ENCODE peak calls at places on chromosomes 12 and 14, in six cellular contexts. One of them, this sample, is unnamed.

GRCh38 chr14:101876539-101876938 is 87.8 kb upstream of the DYNC1H1 start:
- DNase-seq in K562: no peak
- DNase-seq in SK-N-SH: peak
- DNase-seq in H1: no peak
- DNase-seq in GM12878: peak
- DNase-seq in HepG2: no peak
- DNase-seq in this sample: peak

GRCh38 chr12:1213205-1213604 is 222.2 kb downstream of the ERC1 start:
- DNase-seq in H1: no peak
- DNase-seq in K562: no peak
- DNase-seq in HepG2: no peak
- DNase-seq in GM12878: no peak
- DNase-seq in SK-N-SH: no peak
- DNase-seq in this sample: no peak

GRCh38 chr12:68854554-68854953 is 46.6 kb downstream of the MDM2 start:
- DNase-seq in K562: no peak
- DNase-seq in H1: no peak
- DNase-seq in GM12878: no peak
- DNase-seq in HepG2: no peak
- DNase-seq in SK-N-SH: no peak
- DNase-seq in this sample: no peak

GRCh38 chr12:128825845-128826244 is 2.1 kb upstream of the SLC15A4 start:
- DNase-seq in K562: no peak
- DNase-seq in HepG2: no peak
- DNase-seq in SK-N-SH: no peak
- DNase-seq in H1: no peak
- DNase-seq in GM12878: no peak
- DNase-seq in this sample: no peak

GRCh38 chr14:56195727-56196126 is 77.5 kb downstream of the PELI2 start:
- DNase-seq in HepG2: no peak
- DNase-seq in SK-N-SH: no peak
- DNase-seq in K562: no peak
- DNase-seq in GM12878: peak
- DNase-seq in H1: no peak
- DNase-seq in this sample: peak

GRCh38 chr12:57332646-57333312 is 81.8 kb upstream of the STAC3 start:
- DNase-seq in SK-N-SH: no peak
- DNase-seq in GM12878: no peak
- DNase-seq in H1: no peak
- DNase-seq in HepG2: no peak
- DNase-seq in K562: no peak
- DNase-seq in this sample: no peak

GRCh38 chr14:47262801-47263200 is 412.6 kb downstream of the MDGA2 start:
- DNase-seq in K562: no peak
- DNase-seq in SK-N-SH: no peak
- DNase-seq in GM12878: no peak
- DNase-seq in HepG2: no peak
- DNase-seq in H1: no peak
- DNase-seq in this sample: no peak

GRCh38 chr14:63854330-63854729 is 1.5 kb downstream of the SYNE2 start:
- DNase-seq in SK-N-SH: no peak
- DNase-seq in H1: no peak
- DNase-seq in HepG2: no peak
- DNase-seq in GM12878: no peak
- DNase-seq in K562: no peak
- DNase-seq in this sample: no peak

GRCh38 chr14:72457641-72458040 is 436.3 kb downstream of the DPF3 start:
- DNase-seq in GM12878: no peak
- DNase-seq in H1: no peak
- DNase-seq in SK-N-SH: no peak
- DNase-seq in HepG2: no peak
- DNase-seq in K562: no peak
- DNase-seq in this sample: no peak

DNA sequence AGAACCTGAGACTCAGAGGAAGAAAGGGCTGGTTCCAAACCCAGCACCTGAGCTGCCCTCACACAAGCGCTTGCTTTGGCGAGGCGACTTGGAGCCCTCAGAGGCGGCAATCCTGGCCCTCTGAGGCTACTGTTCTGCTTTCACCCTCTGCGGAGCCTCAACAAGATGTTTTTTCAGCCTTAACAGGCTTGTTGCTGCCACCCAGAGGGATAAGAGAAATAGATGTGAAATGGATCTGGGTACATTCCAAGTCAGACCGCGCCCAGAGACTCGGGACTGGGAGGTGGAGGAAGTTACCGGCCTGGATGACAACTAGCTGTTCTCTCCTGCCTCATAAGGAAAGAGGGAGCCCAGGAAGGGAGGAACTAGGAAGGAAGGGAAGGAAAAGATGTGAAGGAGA is 89.6 kb downstream of the TTC7B start:
- DNase-seq in GM12878: no peak
- DNase-seq in HepG2: no peak
- DNase-seq in SK-N-SH: no peak
- DNase-seq in H1: no peak
- DNase-seq in K562: no peak
- DNase-seq in this sample: peak
- TF ChIP-seq CTCF in GM12878: no peak
- TF ChIP-seq CTCF in HepG2: no peak
- TF ChIP-seq CTCF in SK-N-SH: no peak
- TF ChIP-seq CTCF in H1: peak
- TF ChIP-seq CTCF in K562: no peak
- TF ChIP-seq CTCF in this sample: no peak

GRCh38 chr12:95908573-95908972 is 33.8 kb downstream of the CCDC38 start:
- DNase-seq in K562: no peak
- DNase-seq in SK-N-SH: no peak
- DNase-seq in H1: no peak
- DNase-seq in GM12878: no peak
- DNase-seq in HepG2: no peak
- DNase-seq in this sample: no peak
- TF ChIP-seq GABPA in K562: no peak
- TF ChIP-seq GABPA in SK-N-SH: no peak
- TF ChIP-seq GABPA in H1: no peak
- TF ChIP-seq GABPA in GM12878: no peak
- TF ChIP-seq GABPA in HepG2: no peak
- TF ChIP-seq GABPA in this sample: no peak

DNA sequence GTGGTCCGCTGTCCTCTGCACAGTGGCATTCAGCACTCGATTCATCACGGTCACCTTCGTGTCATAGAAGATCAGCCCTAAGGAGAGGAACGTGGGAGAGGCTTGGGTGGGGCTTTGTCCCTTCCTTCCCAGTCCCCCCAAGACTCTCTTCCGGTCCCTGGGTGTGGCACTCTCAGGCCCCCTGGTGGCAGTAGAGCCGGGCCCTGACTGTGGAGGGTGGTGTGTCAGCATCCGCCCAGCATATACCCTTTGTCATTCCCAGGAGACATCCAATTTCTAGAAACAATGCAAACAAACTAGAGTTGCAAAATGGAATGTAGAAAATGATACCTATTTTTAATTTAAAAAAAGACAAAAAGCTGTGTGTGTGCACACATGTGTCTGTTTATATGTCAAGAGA is 45.0 kb downstream of the TRAFD1 start:
- DNase-seq in GM12878: no peak
- DNase-seq in SK-N-SH: peak
- DNase-seq in H1: no peak
- DNase-seq in HepG2: no peak
- DNase-seq in K562: peak
- DNase-seq in this sample: no peak
- TF ChIP-seq CTCF in GM12878: peak
- TF ChIP-seq CTCF in SK-N-SH: peak
- TF ChIP-seq CTCF in H1: peak
- TF ChIP-seq CTCF in HepG2: peak
- TF ChIP-seq CTCF in K562: peak
- TF ChIP-seq CTCF in this sample: peak

GRCh38 chr12:70919597-70920035 is 922 bp downstream of the PTPRR start:
- DNase-seq in K562: peak
- DNase-seq in H1: no peak
- DNase-seq in HepG2: no peak
- DNase-seq in SK-N-SH: peak
- DNase-seq in GM12878: no peak
- DNase-seq in this sample: no peak

GRCh38 chr12:70919161-70919560 is 1.4 kb downstream of the PTPRR start:
- DNase-seq in SK-N-SH: no peak
- DNase-seq in K562: no peak
- DNase-seq in HepG2: no peak
- DNase-seq in H1: no peak
- DNase-seq in GM12878: no peak
- DNase-seq in this sample: no peak

GRCh38 chr12:70918321-70918720 is 2.2 kb downstream of the PTPRR start:
- DNase-seq in SK-N-SH: no peak
- DNase-seq in GM12878: no peak
- DNase-seq in H1: no peak
- DNase-seq in K562: no peak
- DNase-seq in HepG2: no peak
- DNase-seq in this sample: no peak

GRCh38 chr12:70920251-70920851 is at the start of gene PTPRR:
- DNase-seq in H1: no peak
- DNase-seq in SK-N-SH: peak
- DNase-seq in K562: no peak
- DNase-seq in GM12878: no peak
- DNase-seq in HepG2: no peak
- DNase-seq in this sample: no peak

DNA sequence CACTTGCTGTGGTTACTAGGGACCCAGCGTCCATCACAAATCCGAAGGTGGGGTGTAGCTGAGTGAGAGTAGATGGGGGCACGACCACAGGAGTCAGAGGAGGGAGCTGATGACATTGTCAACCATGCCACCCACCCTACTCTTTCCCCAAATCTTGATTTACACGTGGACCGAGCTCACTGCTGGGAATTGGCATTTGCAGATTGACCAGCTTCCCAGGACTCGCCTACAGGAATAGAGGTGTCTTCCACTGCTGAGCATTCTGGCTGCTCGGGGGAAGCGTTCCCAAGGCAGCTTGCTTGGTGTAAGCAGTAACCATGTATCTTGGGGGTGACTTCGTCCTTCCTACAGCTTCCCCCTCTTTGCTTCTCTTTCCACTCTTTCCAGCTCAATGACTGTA is 353 bp upstream of the PTPRR start:
- DNase-seq in SK-N-SH: no peak
- DNase-seq in K562: no peak
- DNase-seq in HepG2: no peak
- DNase-seq in H1: no peak
- DNase-seq in GM12878: no peak
- DNase-seq in this sample: no peak
- TF ChIP-seq GABPA in SK-N-SH: no peak
- TF ChIP-seq GABPA in K562: no peak
- TF ChIP-seq GABPA in HepG2: no peak
- TF ChIP-seq GABPA in H1: no peak
- TF ChIP-seq GABPA in GM12878: no peak
- TF ChIP-seq GABPA in this sample: no peak

GRCh38 chr14:73945159-73945670 is 4.7 kb downstream of the FAM161B start:
- DNase-seq in K562: no peak
- DNase-seq in SK-N-SH: no peak
- DNase-seq in GM12878: no peak
- DNase-seq in HepG2: no peak
- DNase-seq in H1: no peak
- DNase-seq in this sample: no peak

GRCh38 chr14:73953731-73954130 is 3.6 kb downstream of the COQ6 start:
- DNase-seq in K562: no peak
- DNase-seq in HepG2: no peak
- DNase-seq in GM12878: no peak
- DNase-seq in SK-N-SH: no peak
- DNase-seq in H1: no peak
- DNase-seq in this sample: no peak

GRCh38 chr14:73944432-73945158 is 5.3 kb downstream of the FAM161B start:
- DNase-seq in GM12878: no peak
- DNase-seq in HepG2: no peak
- DNase-seq in K562: no peak
- DNase-seq in H1: no peak
- DNase-seq in SK-N-SH: no peak
- DNase-seq in this sample: no peak

GRCh38 chr14:73955674-73956073 is 5.6 kb downstream of the COQ6 start:
- DNase-seq in SK-N-SH: no peak
- DNase-seq in H1: no peak
- DNase-seq in GM12878: no peak
- DNase-seq in K562: no peak
- DNase-seq in HepG2: no peak
- DNase-seq in this sample: no peak

GRCh38 chr14:73949752-73950734 is at the start of the genes COQ6 and FAM161B:
- DNase-seq in SK-N-SH: peak
- DNase-seq in H1: peak
- DNase-seq in K562: peak
- DNase-seq in GM12878: peak
- DNase-seq in HepG2: peak
- DNase-seq in this sample: peak
- TF ChIP-seq CTCF in SK-N-SH: peak
- TF ChIP-seq CTCF in H1: peak
- TF ChIP-seq CTCF in K562: peak
- TF ChIP-seq CTCF in GM12878: peak
- TF ChIP-seq CTCF in HepG2: peak
- TF ChIP-seq CTCF in this sample: no peak

DNA sequence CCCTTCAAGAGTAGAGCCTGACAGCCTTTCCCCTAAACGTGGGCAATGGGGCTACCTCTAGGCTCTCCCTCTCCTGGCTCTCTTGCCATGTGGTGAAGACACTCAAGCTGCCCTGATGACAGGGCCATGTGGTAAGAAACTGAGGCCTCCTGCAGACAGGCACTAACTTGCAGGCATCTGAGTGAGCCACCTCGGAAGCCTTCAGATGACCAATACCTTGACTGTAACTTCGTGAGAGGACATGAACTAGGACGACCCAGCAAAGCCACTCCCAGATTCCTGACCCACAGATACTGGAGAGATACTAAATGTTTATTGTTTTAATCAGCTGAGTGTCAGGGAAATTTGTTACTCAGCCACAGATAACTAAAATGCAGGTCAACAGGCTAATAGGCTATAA is 96.4 kb downstream of the EFCAB11 start:
- DNase-seq in GM12878: no peak
- DNase-seq in H1: no peak
- DNase-seq in K562: no peak
- DNase-seq in SK-N-SH: no peak
- DNase-seq in HepG2: no peak
- DNase-seq in this sample: no peak
- TF ChIP-seq GABPA in GM12878: no peak
- TF ChIP-seq GABPA in H1: no peak
- TF ChIP-seq GABPA in K562: no peak
- TF ChIP-seq GABPA in SK-N-SH: no peak
- TF ChIP-seq GABPA in HepG2: no peak
- TF ChIP-seq GABPA in this sample: no peak

DNA sequence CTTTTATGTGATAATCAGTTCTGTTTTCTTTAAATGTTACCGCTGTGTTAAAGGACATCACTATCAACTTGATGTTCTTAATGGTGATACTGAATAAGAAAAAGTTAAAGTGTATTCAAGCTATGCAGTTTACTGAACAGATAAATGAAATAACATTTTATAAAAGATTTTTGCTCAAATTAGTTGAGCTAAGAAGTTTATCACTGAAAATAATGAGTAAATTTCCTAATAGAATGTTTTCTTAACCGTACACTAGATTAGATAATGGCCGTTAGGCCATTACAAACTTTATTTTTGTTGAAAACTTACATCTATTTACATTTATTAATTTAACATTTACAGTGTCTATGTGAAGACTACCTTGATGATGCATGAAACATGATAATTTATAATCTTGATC is 25.0 kb downstream of the ATF7IP start:
- DNase-seq in GM12878: no peak
- DNase-seq in H1: no peak
- DNase-seq in K562: no peak
- DNase-seq in SK-N-SH: no peak
- DNase-seq in HepG2: no peak
- DNase-seq in this sample: no peak
- TF ChIP-seq CTCF in GM12878: no peak
- TF ChIP-seq CTCF in H1: no peak
- TF ChIP-seq CTCF in K562: no peak
- TF ChIP-seq CTCF in SK-N-SH: no peak
- TF ChIP-seq CTCF in HepG2: no peak
- TF ChIP-seq CTCF in this sample: no peak

This sample was measured in HL-60.